ENCODE peak calls at places on chromosomes 5 and 9, in eight cellular contexts. R is Jurkat, Clone E6-1; G is HCT116; M is WTC11; A is NCI-H2081; U is substantia nigra; C is MCF 10A; S is NCI-H1092. D is an unnamed sample.

GRCh38 chr9:135551456-135551855 is 5.5 kb downstream of the OBP2A start:
- DNase-seq in C (no peak), A (no peak), S (no peak), R (no peak), G (no peak), U (no peak), M (no peak), D (no peak)

GRCh38 chr5:78706381-78706780 is 57.8 kb upstream of the LHFPL2 start:
- DNase-seq in C (no peak), A (no peak), M (no peak), S (no peak), G (no peak), U (no peak), R (no peak), D (no peak)

GRCh38 chr5:1772634-1773033 is 27.0 kb downstream of the MRPL36 start:
- DNase-seq in U (no peak), A (no peak), R (no peak), M (no peak), S (no peak), C (peak; percentile 60), G (peak; percentile 38), D (no peak)

GRCh38 chr5:61637566-61637965 is 305.5 kb downstream of the ZSWIM6 start:
- DNase-seq in G (no peak), A (no peak), M (no peak), C (peak; percentile 16), S (no peak), R (no peak), U (no peak), D (no peak)

GRCh38 chr5:6791031-6791577 is 77.9 kb downstream of the TENT4A start:
- DNase-seq in C (no peak), M (no peak), U (no peak), A (peak; percentile 56), S (no peak), R (no peak), G (no peak), D (peak; percentile 22)

GRCh38 chr5:75185763-75186162 is 50.9 kb downstream of the ANKRD31 start:
- DNase-seq in U (no peak), R (no peak), S (no peak), C (no peak), A (no peak), G (no peak), M (no peak), D (no peak)

GRCh38 chr9:105911104-105911911 is 217.0 kb downstream of the TMEM38B start:
- DNase-seq in G (no peak), M (no peak), S (no peak), C (no peak), R (no peak), A (no peak), U (no peak), D (no peak)

GRCh38 chr5:74766348-74766886 is 500 bp downstream of the GFM2 start:
- DNase-seq in S (no peak), C (peak; percentile 61), G (peak; percentile 41), U (no peak), A (peak; percentile 21), M (no peak), R (peak; percentile 54), D (no peak)

GRCh38 chr5:150562832-150563231 is 54.9 kb downstream of the NDST1 start:
- DNase-seq in U (no peak), A (no peak), C (peak; percentile 80), G (peak; percentile 56), R (peak; percentile 58), S (no peak), M (peak; percentile 39), D (peak; percentile 33)

GRCh38 chr9:18526686-18527085 is 52.7 kb downstream of the ADAMTSL1 start:
- DNase-seq in S (no peak), U (no peak), C (no peak), R (no peak), M (no peak), A (no peak), G (no peak), D (no peak)

GRCh38 chr5:1936413-1936812 is 53.7 kb upstream of the IRX4 start:
- DNase-seq in C (peak; percentile 83), A (no peak), M (no peak), R (no peak), S (no peak), U (no peak), G (peak; percentile 78), D (no peak)

GRCh38 chr5:72123764-72124163 is 16.5 kb downstream of the MAP1B start:
- DNase-seq in S (no peak), A (no peak), U (no peak), G (no peak), R (no peak), C (no peak), M (no peak), D (no peak)

GRCh38 chr5:1178529-1179382 is 22.6 kb upstream of the SLC6A19 start:
- DNase-seq in U (no peak), C (no peak), R (no peak), S (no peak), A (no peak), G (no peak), M (no peak), D (no peak)

GRCh38 chr5:149437369-149438040 is 58.4 kb upstream of the IL17B start:
- DNase-seq in A (no peak), R (no peak), U (no peak), M (no peak), C (no peak), G (no peak), S (no peak), D (no peak)

GRCh38 chr5:141838326-141839014 is 39.7 kb downstream of the PCDH1 start:
- DNase-seq in A (no peak), C (no peak), R (no peak), G (no peak), M (peak; percentile 55), U (no peak), S (no peak), D (no peak)

GRCh38 chr9:82882133-82882532 is 180.8 kb downstream of the RASEF start:
- DNase-seq in R (no peak), C (peak; percentile 2), A (no peak), S (no peak), G (no peak), U (no peak), M (no peak), D (no peak)

GRCh38 chr9:70340572-70340971 is 73.9 kb downstream of the KLF9 start:
- DNase-seq in M (no peak), A (peak; percentile 24), U (no peak), C (peak; percentile 25), G (no peak), S (no peak), R (no peak), D (no peak)

GRCh38 chr5:50727149-50727496 is 60.7 kb downstream of the PARP8 start:
- DNase-seq in S (no peak), M (no peak), G (no peak), R (no peak), A (no peak), C (peak; percentile 76), U (no peak), D (no peak)

GRCh38 chr5:41420509-41421067 is 89.8 kb downstream of the PLCXD3 start:
- DNase-seq in M (no peak), S (no peak), C (no peak), A (no peak), G (no peak), U (no peak), R (no peak), D (no peak)

GRCh38 chr5:79107020-79107796 is 4.4 kb upstream of the BHMT start:
- DNase-seq in R (no peak), C (no peak), A (no peak), U (no peak), M (no peak), G (no peak), S (no peak), D (no peak)

GRCh38 chr5:135625961-135626360 is 47.2 kb upstream of the CXCL14 start:
- DNase-seq in R (no peak), C (no peak), U (no peak), S (no peak), M (no peak), A (no peak), G (no peak), D (no peak)

GRCh38 chr9:86946712-86947145 is 577 bp downstream of the GAS1 start:
- DNase-seq in G (no peak), A (no peak), C (peak; percentile 51), S (no peak), R (peak; percentile 36), M (no peak), U (peak; percentile 81), D (peak; percentile 60)

GRCh38 chr5:107231191-107231590 is 439.5 kb downstream of the EFNA5 start:
- DNase-seq in U (no peak), A (no peak), G (no peak), M (no peak), S (no peak), C (no peak), R (no peak), D (no peak)

GRCh38 chr9:92019658-92020057 is 69.6 kb upstream of the ROR2 start:
- DNase-seq in R (no peak), S (no peak), A (no peak), G (no peak), C (no peak), U (no peak), M (no peak), D (no peak)

GRCh38 chr5:9034671-9035070 is 511.2 kb downstream of the SEMA5A start:
- DNase-seq in U (no peak), S (no peak), C (no peak), A (no peak), R (no peak), M (no peak), G (no peak), D (no peak)

GRCh38 chr9:106880863-106881262 is 17.9 kb downstream of the ZNF462 start:
- DNase-seq in R (no peak), M (no peak), A (no peak), S (no peak), C (peak; percentile 96), G (no peak), U (no peak), D (no peak)

GRCh38 chr5:36946101-36946500 is 69.5 kb downstream of the NIPBL start:
- DNase-seq in G (no peak), M (no peak), C (no peak), S (no peak), U (no peak), R (no peak), A (no peak), D (no peak)

GRCh38 chr9:113299800-113300292 is 3.3 kb downstream of the RNF183 start:
- DNase-seq in R (no peak), C (peak; percentile 32), G (no peak), S (no peak), M (no peak), U (no peak), A (no peak), D (no peak)

GRCh38 chr5:36462295-36463021 is 143.9 kb upstream of the SLC1A3 start:
- DNase-seq in U (no peak), A (no peak), G (no peak), R (peak; percentile 59), C (no peak), S (no peak), M (no peak), D (no peak)

GRCh38 chr5:9454012-9454481 is 91.8 kb downstream of the SEMA5A start:
- DNase-seq in C (peak; percentile 17), M (no peak), S (no peak), G (no peak), A (no peak), U (no peak), R (no peak), D (no peak)

GRCh38 chr9:35726876-35727438 is 5.0 kb downstream of the TLN1 start:
- DNase-seq in G (no peak), C (no peak), R (peak; percentile 64), A (no peak), M (no peak), U (no peak), S (no peak), D (no peak)

GRCh38 chr5:82560546-82560945 is 282.4 kb upstream of the RPS23 start:
- DNase-seq in U (no peak), M (no peak), C (no peak), R (no peak), A (no peak), S (peak; percentile 24), G (no peak), D (no peak)

GRCh38 chr9:127557466-127557869 is 54.6 kb upstream of the STXBP1 start:
- DNase-seq in A (peak; percentile 50), G (no peak), S (no peak), R (peak; percentile 28), U (no peak), M (no peak), C (peak; percentile 56), D (peak; percentile 36)

GRCh38 chr9:87909310-87910041 is 8.3 kb upstream of the SPATA31C1 start:
- DNase-seq in R (no peak), S (peak; percentile 68), U (no peak), C (peak; percentile 84), M (no peak), G (peak; percentile 82), A (peak; percentile 40), D (no peak)